ENCODE peak calls at places on chromosomes 6 and 20, in six cellular contexts. One of them, this sample, is unnamed.

GRCh38 chr6:100446115-100446921 is 18.4 kb downstream of the SIM1 start:
- DNase-seq in cardiac muscle cell: no peak
- DNase-seq in tibial nerve: no peak
- DNase-seq in heart right ventricle: no peak
- DNase-seq in kidney: peak
- DNase-seq in iPS DF 6.9: no peak
- DNase-seq in this sample: no peak

GRCh38 chr6:40623931-40624330 is 36.8 kb upstream of the LRFN2 start:
- DNase-seq in cardiac muscle cell: no peak
- DNase-seq in tibial nerve: no peak
- DNase-seq in heart right ventricle: no peak
- DNase-seq in kidney: no peak
- DNase-seq in iPS DF 6.9: no peak
- DNase-seq in this sample: no peak

GRCh38 chr6:82072771-82073170 is 174.8 kb downstream of the IBTK start:
- DNase-seq in cardiac muscle cell: no peak
- DNase-seq in tibial nerve: no peak
- DNase-seq in heart right ventricle: no peak
- DNase-seq in kidney: no peak
- DNase-seq in iPS DF 6.9: no peak
- DNase-seq in this sample: no peak

GRCh38 chr6:6005467-6006427 is 978 bp downstream of the NRN1 start:
- DNase-seq in cardiac muscle cell: no peak
- DNase-seq in tibial nerve: no peak
- DNase-seq in heart right ventricle: no peak
- DNase-seq in kidney: no peak
- DNase-seq in iPS DF 6.9: no peak
- DNase-seq in this sample: no peak

GRCh38 chr6:141635621-141636020 is 497.1 kb upstream of the GJE1 start:
- DNase-seq in cardiac muscle cell: no peak
- DNase-seq in tibial nerve: no peak
- DNase-seq in heart right ventricle: no peak
- DNase-seq in kidney: no peak
- DNase-seq in iPS DF 6.9: no peak
- DNase-seq in this sample: peak

GRCh38 chr6:149896491-149896890 is 1.4 kb downstream of the RAET1E start:
- DNase-seq in cardiac muscle cell: no peak
- DNase-seq in tibial nerve: no peak
- DNase-seq in heart right ventricle: no peak
- DNase-seq in kidney: no peak
- DNase-seq in iPS DF 6.9: no peak
- DNase-seq in this sample: no peak

GRCh38 chr6:42217523-42218367 is at the start of gene MRPS10:
- DNase-seq in cardiac muscle cell: peak
- DNase-seq in tibial nerve: peak
- DNase-seq in heart right ventricle: peak
- DNase-seq in kidney: peak
- DNase-seq in iPS DF 6.9: peak
- DNase-seq in this sample: peak

GRCh38 chr20:1524004-1524403 is 32.8 kb upstream of the SIRPB2 start:
- DNase-seq in cardiac muscle cell: no peak
- DNase-seq in tibial nerve: no peak
- DNase-seq in heart right ventricle: no peak
- DNase-seq in kidney: no peak
- DNase-seq in iPS DF 6.9: no peak
- DNase-seq in this sample: peak

GRCh38 chr6:139708342-139709199 is 334.1 kb upstream of the CITED2 start:
- DNase-seq in cardiac muscle cell: peak
- DNase-seq in tibial nerve: no peak
- DNase-seq in heart right ventricle: no peak
- DNase-seq in kidney: no peak
- DNase-seq in iPS DF 6.9: no peak
- DNase-seq in this sample: no peak

GRCh38 chr20:53570446-53571276 is 23.0 kb downstream of the ZNF217 start:
- DNase-seq in cardiac muscle cell: peak
- DNase-seq in tibial nerve: no peak
- DNase-seq in heart right ventricle: no peak
- DNase-seq in kidney: no peak
- DNase-seq in iPS DF 6.9: no peak
- DNase-seq in this sample: no peak

GRCh38 chr6:148348778-148349177 is 6.1 kb downstream of the SASH1 start:
- DNase-seq in cardiac muscle cell: no peak
- DNase-seq in tibial nerve: no peak
- DNase-seq in heart right ventricle: no peak
- DNase-seq in kidney: no peak
- DNase-seq in iPS DF 6.9: no peak
- DNase-seq in this sample: no peak

GRCh38 chr20:50107796-50108331 is 5.1 kb downstream of the UBE2V1 start:
- DNase-seq in cardiac muscle cell: no peak
- DNase-seq in tibial nerve: no peak
- DNase-seq in heart right ventricle: no peak
- DNase-seq in kidney: no peak
- DNase-seq in iPS DF 6.9: no peak
- DNase-seq in this sample: no peak

GRCh38 chr20:61109221-61109805 is 142.7 kb upstream of the CDH4 start:
- DNase-seq in cardiac muscle cell: no peak
- DNase-seq in tibial nerve: no peak
- DNase-seq in heart right ventricle: no peak
- DNase-seq in kidney: no peak
- DNase-seq in iPS DF 6.9: no peak
- DNase-seq in this sample: no peak

GRCh38 chr20:61113731-61114130 is 138.3 kb upstream of the CDH4 start:
- DNase-seq in cardiac muscle cell: no peak
- DNase-seq in tibial nerve: no peak
- DNase-seq in heart right ventricle: no peak
- DNase-seq in kidney: no peak
- DNase-seq in iPS DF 6.9: no peak
- DNase-seq in this sample: no peak

GRCh38 chr20:61115627-61116026 is 136.4 kb upstream of the CDH4 start:
- DNase-seq in cardiac muscle cell: peak
- DNase-seq in tibial nerve: no peak
- DNase-seq in heart right ventricle: no peak
- DNase-seq in kidney: no peak
- DNase-seq in iPS DF 6.9: no peak
- DNase-seq in this sample: no peak

GRCh38 chr20:61114776-61115175 is 137.3 kb upstream of the CDH4 start:
- DNase-seq in cardiac muscle cell: no peak
- DNase-seq in tibial nerve: no peak
- DNase-seq in heart right ventricle: no peak
- DNase-seq in kidney: no peak
- DNase-seq in iPS DF 6.9: no peak
- DNase-seq in this sample: no peak

GRCh38 chr20:61112515-61112914 is 139.5 kb upstream of the CDH4 start:
- DNase-seq in cardiac muscle cell: no peak
- DNase-seq in tibial nerve: no peak
- DNase-seq in heart right ventricle: no peak
- DNase-seq in kidney: no peak
- DNase-seq in iPS DF 6.9: no peak
- DNase-seq in this sample: no peak
- H3K27ac ChIP-seq in cardiac muscle cell: no peak
- H3K27ac ChIP-seq in tibial nerve: no peak
- H3K27ac ChIP-seq in heart right ventricle: no peak
- H3K27ac ChIP-seq in kidney: no peak
- H3K27ac ChIP-seq in iPS DF 6.9: no peak
- H3K27ac ChIP-seq in this sample: no peak

DNA sequence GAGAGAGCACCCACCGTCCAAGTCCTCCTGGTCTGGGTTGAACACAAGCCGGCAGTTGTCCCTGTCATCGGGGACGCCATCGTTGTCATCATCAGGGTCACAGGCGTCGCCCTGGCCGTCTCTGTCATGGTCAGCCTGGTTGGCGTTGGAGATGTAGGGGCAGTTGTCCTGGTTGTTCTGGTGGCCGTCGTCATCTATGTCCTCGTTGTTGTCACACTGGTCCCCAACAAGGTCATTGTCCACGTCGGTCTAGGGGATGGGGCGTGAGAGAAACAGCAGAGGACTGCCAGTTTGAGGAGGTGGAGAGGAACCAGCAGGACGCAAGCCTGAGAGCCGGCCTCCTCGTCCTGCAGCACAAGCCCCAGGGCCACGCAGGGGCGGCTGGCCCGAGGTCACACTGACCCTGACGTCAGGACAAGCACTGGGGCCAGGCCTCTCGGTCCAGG is 28.5 kb downstream of the THBS2 start:
- DNase-seq in cardiac muscle cell: no peak
- DNase-seq in tibial nerve: no peak
- DNase-seq in heart right ventricle: no peak
- DNase-seq in kidney: peak
- DNase-seq in iPS DF 6.9: no peak
- DNase-seq in this sample: no peak
- H3K27ac ChIP-seq in cardiac muscle cell: no peak
- H3K27ac ChIP-seq in tibial nerve: no peak
- H3K27ac ChIP-seq in heart right ventricle: no peak
- H3K27ac ChIP-seq in kidney: no peak
- H3K27ac ChIP-seq in iPS DF 6.9: no peak
- H3K27ac ChIP-seq in this sample: no peak

DNA sequence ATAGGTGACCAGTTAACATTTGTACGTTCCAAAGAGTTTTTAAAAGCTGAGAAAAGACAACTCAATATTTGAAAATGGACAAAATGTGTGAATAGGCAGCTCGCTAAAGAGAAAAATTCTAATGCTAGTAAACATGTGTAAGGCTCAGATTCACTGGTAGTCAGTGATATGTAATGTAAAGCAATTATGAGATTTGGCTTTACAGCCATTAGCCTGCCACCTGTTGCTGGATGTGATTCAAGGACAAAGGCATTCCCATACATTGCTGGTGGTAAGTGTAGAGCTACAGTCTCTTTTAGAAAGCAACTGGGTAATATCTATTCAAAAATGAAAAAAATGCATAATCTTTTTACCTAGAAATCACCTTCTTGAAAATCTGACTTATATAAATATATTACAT is 114.3 kb downstream of the COL19A1 start:
- DNase-seq in cardiac muscle cell: no peak
- DNase-seq in tibial nerve: no peak
- DNase-seq in heart right ventricle: no peak
- DNase-seq in kidney: no peak
- DNase-seq in iPS DF 6.9: no peak
- DNase-seq in this sample: no peak
- H3K27ac ChIP-seq in cardiac muscle cell: no peak
- H3K27ac ChIP-seq in tibial nerve: no peak
- H3K27ac ChIP-seq in heart right ventricle: no peak
- H3K27ac ChIP-seq in kidney: no peak
- H3K27ac ChIP-seq in iPS DF 6.9: no peak
- H3K27ac ChIP-seq in this sample: no peak

DNA sequence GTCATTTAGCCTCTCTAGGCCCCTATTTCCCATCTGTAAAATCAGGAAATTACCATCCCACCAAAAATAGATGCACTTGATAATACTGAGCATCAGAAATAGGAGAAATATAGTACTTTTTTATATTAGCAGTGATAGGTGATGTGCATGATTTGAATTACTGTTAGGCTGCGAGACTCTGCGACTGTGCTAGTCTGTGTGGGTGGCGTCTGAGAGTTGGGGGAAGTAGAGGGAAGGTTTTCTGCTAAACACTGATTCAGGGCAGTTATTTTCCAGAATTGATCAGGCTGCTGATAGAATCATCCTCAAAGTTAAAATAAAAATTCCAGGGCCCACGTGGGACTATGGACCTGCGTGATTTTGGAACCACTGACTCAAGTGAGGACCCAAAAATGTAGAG is 60.4 kb upstream of the ARMH2 start:
- DNase-seq in cardiac muscle cell: no peak
- DNase-seq in tibial nerve: no peak
- DNase-seq in heart right ventricle: no peak
- DNase-seq in kidney: no peak
- DNase-seq in iPS DF 6.9: no peak
- DNase-seq in this sample: no peak
- H3K27ac ChIP-seq in cardiac muscle cell: no peak
- H3K27ac ChIP-seq in tibial nerve: no peak
- H3K27ac ChIP-seq in heart right ventricle: peak
- H3K27ac ChIP-seq in kidney: no peak
- H3K27ac ChIP-seq in iPS DF 6.9: no peak
- H3K27ac ChIP-seq in this sample: no peak

DNA sequence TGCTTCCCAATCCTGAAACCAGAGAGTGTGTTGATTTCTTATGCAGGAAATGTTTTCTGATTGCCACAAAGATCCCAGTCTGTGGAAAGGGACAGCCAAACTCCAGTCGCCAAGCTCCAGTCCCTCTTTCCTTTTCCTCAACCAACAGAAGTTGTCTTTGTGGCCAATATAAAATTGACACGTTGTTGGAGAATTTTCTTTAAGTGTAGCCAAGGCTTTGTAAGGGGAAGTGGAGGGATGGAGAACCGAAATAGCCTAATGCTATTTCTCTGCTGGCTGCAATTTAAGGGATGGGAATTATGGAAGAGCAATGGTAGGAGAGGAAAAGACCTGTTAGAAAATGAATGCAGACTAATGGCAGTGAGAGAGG is 5.4 kb downstream of the ADGRB3 start:
- DNase-seq in cardiac muscle cell: no peak
- DNase-seq in tibial nerve: no peak
- DNase-seq in heart right ventricle: no peak
- DNase-seq in kidney: no peak
- DNase-seq in iPS DF 6.9: no peak
- DNase-seq in this sample: no peak
- H3K27ac ChIP-seq in cardiac muscle cell: no peak
- H3K27ac ChIP-seq in tibial nerve: peak
- H3K27ac ChIP-seq in heart right ventricle: peak
- H3K27ac ChIP-seq in kidney: no peak
- H3K27ac ChIP-seq in iPS DF 6.9: no peak
- H3K27ac ChIP-seq in this sample: peak

DNA sequence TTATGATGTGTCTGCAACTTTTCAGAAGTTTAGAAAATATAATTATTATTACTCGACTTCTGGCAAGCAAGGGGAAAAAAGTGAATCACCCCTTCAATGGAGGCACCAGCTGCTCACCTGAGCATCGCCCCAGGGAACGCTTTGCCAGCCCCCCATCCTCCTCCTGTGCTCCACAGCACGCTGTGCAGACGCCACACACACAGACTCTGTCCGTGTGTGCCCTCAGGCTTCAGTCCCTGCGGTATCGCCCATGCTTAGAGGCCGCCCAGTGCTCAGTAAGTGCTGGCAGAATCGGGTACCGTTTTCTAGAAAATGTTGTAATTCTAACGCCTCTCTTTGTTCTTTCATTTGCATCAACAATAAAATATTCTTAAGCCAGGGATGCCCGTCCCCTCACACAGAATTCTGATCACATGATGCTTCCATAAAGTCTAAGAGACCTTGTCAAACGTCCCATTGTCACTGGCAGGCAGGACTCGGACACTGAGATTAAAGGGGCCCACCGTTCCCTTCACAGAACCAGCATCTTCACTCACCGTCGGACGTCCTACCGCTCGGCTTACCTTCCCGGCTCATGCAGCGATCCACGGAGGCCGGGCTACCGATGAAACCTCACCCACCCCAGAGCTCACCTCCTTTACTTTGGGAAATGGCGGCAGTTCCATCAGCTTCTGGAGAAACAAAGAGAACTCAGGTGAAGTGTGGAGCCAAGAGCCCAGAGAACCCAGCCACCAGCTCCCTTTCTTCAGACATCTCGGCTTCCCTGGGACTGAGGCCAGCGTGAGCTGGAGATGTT is 105.5 kb downstream of the DLL1 start:
- DNase-seq in cardiac muscle cell: no peak
- DNase-seq in tibial nerve: peak
- DNase-seq in heart right ventricle: no peak
- DNase-seq in kidney: no peak
- DNase-seq in iPS DF 6.9: no peak
- DNase-seq in this sample: no peak
- H3K27ac ChIP-seq in cardiac muscle cell: no peak
- H3K27ac ChIP-seq in tibial nerve: no peak
- H3K27ac ChIP-seq in heart right ventricle: no peak
- H3K27ac ChIP-seq in kidney: no peak
- H3K27ac ChIP-seq in iPS DF 6.9: no peak
- H3K27ac ChIP-seq in this sample: no peak

GRCh38 chr6:83138118-83138722 is 54.8 kb downstream of the PGM3 start:
- DNase-seq in cardiac muscle cell: no peak
- DNase-seq in tibial nerve: no peak
- DNase-seq in heart right ventricle: no peak
- DNase-seq in kidney: no peak
- DNase-seq in iPS DF 6.9: no peak
- DNase-seq in this sample: no peak

GRCh38 chr6:83138758-83139157 is 54.3 kb downstream of the PGM3 start:
- DNase-seq in cardiac muscle cell: no peak
- DNase-seq in tibial nerve: no peak
- DNase-seq in heart right ventricle: no peak
- DNase-seq in kidney: no peak
- DNase-seq in iPS DF 6.9: no peak
- DNase-seq in this sample: no peak
- H3K27ac ChIP-seq in cardiac muscle cell: no peak
- H3K27ac ChIP-seq in tibial nerve: no peak
- H3K27ac ChIP-seq in heart right ventricle: no peak
- H3K27ac ChIP-seq in kidney: no peak
- H3K27ac ChIP-seq in iPS DF 6.9: no peak
- H3K27ac ChIP-seq in this sample: no peak

This sample was measured in SK-N-MC.